ENCODE peak calls at places on chromosome 10, in seven cellular contexts. One of them, this sample, is unnamed.

GRCh38 chr10:92204238-92204637 is 86.6 kb downstream of the CPEB3 start:
- DNase-seq in lung: no peak
- DNase-seq in neural progenitor cell: no peak
- DNase-seq in fibroblast of pulmonary artery: no peak
- DNase-seq in IMR-90: no peak
- DNase-seq in CD4-positive, alpha-beta memory T cell: no peak
- DNase-seq in esophagus squamous epithelium: no peak
- DNase-seq in this sample: no peak

GRCh38 chr10:106175760-106176377 is 988.6 kb downstream of the SORCS1 start:
- DNase-seq in lung: no peak
- DNase-seq in neural progenitor cell: no peak
- DNase-seq in fibroblast of pulmonary artery: peak
- DNase-seq in IMR-90: no peak
- DNase-seq in CD4-positive, alpha-beta memory T cell: no peak
- DNase-seq in esophagus squamous epithelium: no peak
- DNase-seq in this sample: peak

GRCh38 chr10:6694447-6695155 is 114.5 kb upstream of the PRKCQ start:
- DNase-seq in lung: no peak
- DNase-seq in neural progenitor cell: no peak
- DNase-seq in fibroblast of pulmonary artery: no peak
- DNase-seq in IMR-90: no peak
- DNase-seq in CD4-positive, alpha-beta memory T cell: no peak
- DNase-seq in esophagus squamous epithelium: no peak
- DNase-seq in this sample: no peak

GRCh38 chr10:112811741-112812551 is 138.1 kb upstream of the TCF7L2 start:
- DNase-seq in lung: peak
- DNase-seq in neural progenitor cell: peak
- DNase-seq in fibroblast of pulmonary artery: peak
- DNase-seq in IMR-90: peak
- DNase-seq in CD4-positive, alpha-beta memory T cell: no peak
- DNase-seq in esophagus squamous epithelium: no peak
- DNase-seq in this sample: peak

GRCh38 chr10:75470901-75471300 is 39.5 kb downstream of the LRMDA start:
- DNase-seq in lung: no peak
- DNase-seq in neural progenitor cell: no peak
- DNase-seq in fibroblast of pulmonary artery: no peak
- DNase-seq in IMR-90: no peak
- DNase-seq in CD4-positive, alpha-beta memory T cell: no peak
- DNase-seq in esophagus squamous epithelium: no peak
- DNase-seq in this sample: peak

GRCh38 chr10:17768957-17769356 is 17.0 kb downstream of the TMEM236 start:
- DNase-seq in lung: no peak
- DNase-seq in neural progenitor cell: no peak
- DNase-seq in fibroblast of pulmonary artery: peak
- DNase-seq in IMR-90: peak
- DNase-seq in CD4-positive, alpha-beta memory T cell: no peak
- DNase-seq in esophagus squamous epithelium: no peak
- DNase-seq in this sample: no peak

GRCh38 chr10:62502995-62503613 is 128.9 kb downstream of the ZNF365 start:
- DNase-seq in lung: no peak
- DNase-seq in neural progenitor cell: no peak
- DNase-seq in fibroblast of pulmonary artery: no peak
- DNase-seq in IMR-90: no peak
- DNase-seq in CD4-positive, alpha-beta memory T cell: no peak
- DNase-seq in esophagus squamous epithelium: no peak
- DNase-seq in this sample: peak

GRCh38 chr10:62805139-62806092 is 896 bp downstream of the ADO start:
- DNase-seq in lung: peak
- DNase-seq in neural progenitor cell: peak
- DNase-seq in fibroblast of pulmonary artery: peak
- DNase-seq in IMR-90: peak
- DNase-seq in CD4-positive, alpha-beta memory T cell: no peak
- DNase-seq in esophagus squamous epithelium: no peak
- DNase-seq in this sample: peak

GRCh38 chr10:123136221-123136805 is 543 bp downstream of the HMX3 start:
- DNase-seq in lung: no peak
- DNase-seq in neural progenitor cell: no peak
- DNase-seq in fibroblast of pulmonary artery: no peak
- DNase-seq in IMR-90: no peak
- DNase-seq in CD4-positive, alpha-beta memory T cell: no peak
- DNase-seq in esophagus squamous epithelium: no peak
- DNase-seq in this sample: no peak

DNA sequence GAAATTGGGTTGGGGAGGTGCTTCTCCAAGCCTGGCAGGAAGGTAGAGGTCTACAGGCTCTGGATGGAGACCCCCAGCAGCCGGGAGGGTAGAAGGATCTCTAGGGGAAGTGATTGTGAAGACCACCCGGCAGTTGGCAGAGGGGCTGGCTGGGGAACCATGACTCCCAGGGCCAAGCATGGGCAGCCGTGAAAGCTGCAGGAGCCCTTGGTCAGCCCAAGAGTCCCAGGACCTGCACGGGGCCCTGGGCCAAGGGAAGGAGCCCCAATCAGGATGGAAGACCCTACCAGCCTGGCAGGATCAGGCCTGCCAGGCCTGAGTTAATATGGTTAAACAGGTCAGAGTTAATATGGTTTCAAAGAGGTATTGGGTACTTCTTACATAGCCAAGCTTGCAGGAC is 126.3 kb upstream of the NANOS1 start:
- DNase-seq in lung: no peak
- DNase-seq in neural progenitor cell: no peak
- DNase-seq in fibroblast of pulmonary artery: no peak
- DNase-seq in IMR-90: no peak
- DNase-seq in CD4-positive, alpha-beta memory T cell: no peak
- DNase-seq in esophagus squamous epithelium: no peak
- DNase-seq in this sample: no peak
- H3K4me3 ChIP-seq in lung: no peak
- H3K4me3 ChIP-seq in neural progenitor cell: no peak
- H3K4me3 ChIP-seq in fibroblast of pulmonary artery: no peak
- H3K4me3 ChIP-seq in IMR-90: no peak
- H3K4me3 ChIP-seq in CD4-positive, alpha-beta memory T cell: no peak
- H3K4me3 ChIP-seq in esophagus squamous epithelium: no peak
- H3K4me3 ChIP-seq in this sample: no peak

DNA sequence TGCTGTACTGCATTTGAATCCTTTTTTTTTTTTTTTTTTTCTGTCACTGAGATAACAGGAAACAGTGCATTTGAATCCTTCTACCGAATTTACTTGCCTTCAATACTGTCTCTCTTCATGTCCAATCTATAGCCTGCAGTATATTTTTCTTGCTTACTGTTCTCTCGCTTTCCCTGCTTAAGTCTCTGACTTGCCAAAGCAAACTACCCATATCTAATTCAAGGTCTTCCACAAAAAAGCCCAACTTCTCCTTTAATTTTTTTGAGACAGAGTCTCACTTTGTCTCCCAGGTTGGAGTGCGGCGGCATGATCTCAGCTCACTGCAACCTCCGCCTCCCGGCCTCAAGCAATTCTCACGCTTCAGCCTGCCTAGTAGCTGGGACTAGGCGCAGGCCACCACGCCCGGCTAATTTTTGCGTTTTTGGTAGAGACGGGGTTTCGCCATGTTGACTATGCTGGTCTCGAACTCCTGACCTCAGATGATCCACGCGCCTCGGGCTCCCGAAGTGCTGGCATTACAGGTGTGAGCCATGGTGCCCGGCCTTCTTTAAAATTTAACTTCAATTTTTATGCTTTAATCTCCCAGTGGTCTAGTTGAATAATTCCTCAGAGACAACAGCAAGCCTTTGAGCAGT is 882 bp downstream of the PDCD11 start:
- DNase-seq in lung: no peak
- DNase-seq in neural progenitor cell: no peak
- DNase-seq in fibroblast of pulmonary artery: peak
- DNase-seq in IMR-90: no peak
- DNase-seq in CD4-positive, alpha-beta memory T cell: no peak
- DNase-seq in esophagus squamous epithelium: no peak
- DNase-seq in this sample: peak
- H3K4me3 ChIP-seq in lung: peak
- H3K4me3 ChIP-seq in neural progenitor cell: peak
- H3K4me3 ChIP-seq in fibroblast of pulmonary artery: peak
- H3K4me3 ChIP-seq in IMR-90: peak
- H3K4me3 ChIP-seq in CD4-positive, alpha-beta memory T cell: peak
- H3K4me3 ChIP-seq in esophagus squamous epithelium: peak
- H3K4me3 ChIP-seq in this sample: peak

DNA sequence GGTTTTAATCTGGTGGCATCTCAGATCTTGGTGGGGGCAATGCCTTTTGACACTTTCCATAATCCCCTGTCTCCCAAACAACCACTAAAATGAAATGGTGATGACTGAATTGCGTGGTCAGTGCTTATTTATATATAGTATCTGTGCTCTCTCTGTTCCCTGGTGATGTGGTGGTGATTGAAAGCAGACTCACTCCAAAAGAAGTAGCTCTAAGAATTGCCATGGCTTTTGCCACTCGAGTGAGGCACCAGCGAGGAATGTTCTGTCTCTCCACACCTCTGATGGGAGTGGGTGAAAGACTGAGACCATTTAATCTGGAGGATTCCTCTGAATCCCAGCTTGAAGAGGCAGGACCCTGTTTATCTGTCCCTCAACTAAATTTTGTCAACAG is 2.8 kb downstream of the DUSP5 start:
- DNase-seq in lung: no peak
- DNase-seq in neural progenitor cell: no peak
- DNase-seq in fibroblast of pulmonary artery: peak
- DNase-seq in IMR-90: peak
- DNase-seq in CD4-positive, alpha-beta memory T cell: no peak
- DNase-seq in esophagus squamous epithelium: no peak
- DNase-seq in this sample: peak
- H3K4me3 ChIP-seq in lung: no peak
- H3K4me3 ChIP-seq in neural progenitor cell: no peak
- H3K4me3 ChIP-seq in fibroblast of pulmonary artery: peak
- H3K4me3 ChIP-seq in IMR-90: peak
- H3K4me3 ChIP-seq in CD4-positive, alpha-beta memory T cell: peak
- H3K4me3 ChIP-seq in esophagus squamous epithelium: peak
- H3K4me3 ChIP-seq in this sample: peak

GRCh38 chr10:33325929-33326328 is 8.5 kb downstream of the NRP1 start:
- DNase-seq in lung: no peak
- DNase-seq in neural progenitor cell: no peak
- DNase-seq in fibroblast of pulmonary artery: no peak
- DNase-seq in IMR-90: no peak
- DNase-seq in CD4-positive, alpha-beta memory T cell: no peak
- DNase-seq in esophagus squamous epithelium: no peak
- DNase-seq in this sample: peak

GRCh38 chr10:33326897-33327296 is 7.6 kb downstream of the NRP1 start:
- DNase-seq in lung: no peak
- DNase-seq in neural progenitor cell: no peak
- DNase-seq in fibroblast of pulmonary artery: no peak
- DNase-seq in IMR-90: no peak
- DNase-seq in CD4-positive, alpha-beta memory T cell: no peak
- DNase-seq in esophagus squamous epithelium: no peak
- DNase-seq in this sample: peak

GRCh38 chr10:33327750-33328149 is 6.7 kb downstream of the NRP1 start:
- DNase-seq in lung: no peak
- DNase-seq in neural progenitor cell: peak
- DNase-seq in fibroblast of pulmonary artery: no peak
- DNase-seq in IMR-90: peak
- DNase-seq in CD4-positive, alpha-beta memory T cell: no peak
- DNase-seq in esophagus squamous epithelium: no peak
- DNase-seq in this sample: peak

GRCh38 chr10:33329178-33329577 is 5.3 kb downstream of the NRP1 start:
- DNase-seq in lung: no peak
- DNase-seq in neural progenitor cell: no peak
- DNase-seq in fibroblast of pulmonary artery: no peak
- DNase-seq in IMR-90: no peak
- DNase-seq in CD4-positive, alpha-beta memory T cell: no peak
- DNase-seq in esophagus squamous epithelium: no peak
- DNase-seq in this sample: no peak

GRCh38 chr10:33328253-33328652 is 6.2 kb downstream of the NRP1 start:
- DNase-seq in lung: no peak
- DNase-seq in neural progenitor cell: no peak
- DNase-seq in fibroblast of pulmonary artery: no peak
- DNase-seq in IMR-90: no peak
- DNase-seq in CD4-positive, alpha-beta memory T cell: no peak
- DNase-seq in esophagus squamous epithelium: no peak
- DNase-seq in this sample: no peak
- H3K4me3 ChIP-seq in lung: no peak
- H3K4me3 ChIP-seq in neural progenitor cell: no peak
- H3K4me3 ChIP-seq in fibroblast of pulmonary artery: no peak
- H3K4me3 ChIP-seq in IMR-90: no peak
- H3K4me3 ChIP-seq in CD4-positive, alpha-beta memory T cell: no peak
- H3K4me3 ChIP-seq in esophagus squamous epithelium: no peak
- H3K4me3 ChIP-seq in this sample: no peak

GRCh38 chr10:73791871-73792400 is 6.5 kb downstream of the ZSWIM8 start:
- DNase-seq in lung: no peak
- DNase-seq in neural progenitor cell: no peak
- DNase-seq in fibroblast of pulmonary artery: no peak
- DNase-seq in IMR-90: no peak
- DNase-seq in CD4-positive, alpha-beta memory T cell: no peak
- DNase-seq in esophagus squamous epithelium: no peak
- DNase-seq in this sample: no peak
- H3K4me3 ChIP-seq in lung: no peak
- H3K4me3 ChIP-seq in neural progenitor cell: no peak
- H3K4me3 ChIP-seq in fibroblast of pulmonary artery: no peak
- H3K4me3 ChIP-seq in IMR-90: no peak
- H3K4me3 ChIP-seq in CD4-positive, alpha-beta memory T cell: no peak
- H3K4me3 ChIP-seq in esophagus squamous epithelium: no peak
- H3K4me3 ChIP-seq in this sample: no peak

GRCh38 chr10:103678104-103678526 is 177.3 kb downstream of the SH3PXD2A start:
- DNase-seq in lung: peak
- DNase-seq in neural progenitor cell: peak
- DNase-seq in fibroblast of pulmonary artery: peak
- DNase-seq in IMR-90: peak
- DNase-seq in CD4-positive, alpha-beta memory T cell: peak
- DNase-seq in esophagus squamous epithelium: peak
- DNase-seq in this sample: peak
- H3K4me3 ChIP-seq in lung: no peak
- H3K4me3 ChIP-seq in neural progenitor cell: no peak
- H3K4me3 ChIP-seq in fibroblast of pulmonary artery: peak
- H3K4me3 ChIP-seq in IMR-90: peak
- H3K4me3 ChIP-seq in CD4-positive, alpha-beta memory T cell: peak
- H3K4me3 ChIP-seq in esophagus squamous epithelium: peak
- H3K4me3 ChIP-seq in this sample: peak

This sample was measured in fibroblast of villous mesenchyme.